ENCODE peak calls at places on chromosomes 16 and 17, in eight cellular contexts. E is A549, I is fibroblast of lung, Z is foreskin fibroblast, Q is neural crest cell, D is upper lobe of right lung, B is spleen, T is heart right ventricle. G is an unnamed sample.

GRCh38 chr16:86614699-86615098 is 36.4 kb downstream of the FOXL1 start:
- DNase-seq in E (no peak), I (no peak), Z (no peak), Q (no peak), D (no peak), B (no peak), T (no peak), G (no peak)

GRCh38 chr17:40600486-40601046 is 35.3 kb upstream of the CCR7 start:
- DNase-seq in E (no peak), I (no peak), Z (no peak), Q (no peak), D (no peak), B (no peak), T (no peak), G (no peak)

GRCh38 chr16:54277845-54278703 is 8.5 kb downstream of the IRX3 start:
- DNase-seq in E (no peak), I (no peak), Z (no peak), Q (peak; percentile 33), D (peak; percentile 82), B (no peak), T (no peak), G (peak; percentile 76)

GRCh38 chr17:34988644-34989043 is 8.3 kb downstream of the LIG3 start:
- DNase-seq in E (no peak), I (no peak), Z (no peak), Q (no peak), D (no peak), B (no peak), T (no peak), G (no peak)

GRCh38 chr16:52964290-52964689 is 88.4 kb downstream of the CHD9NB start:
- DNase-seq in E (no peak), I (no peak), Z (no peak), Q (no peak), D (no peak), B (no peak), T (no peak), G (no peak)

GRCh38 chr16:25966172-25967097 is 274.7 kb downstream of the HS3ST4 start:
- DNase-seq in E (no peak), I (no peak), Z (no peak), Q (no peak), D (no peak), B (no peak), T (no peak), G (no peak)

GRCh38 chr17:69410671-69411070 is 3.8 kb upstream of the MAP2K6 start:
- DNase-seq in E (no peak), I (no peak), Z (no peak), Q (no peak), D (no peak), B (no peak), T (no peak), G (no peak)

GRCh38 chr17:50785942-50786570 is 18.7 kb upstream of the ANKRD40CL start:
- DNase-seq in E (no peak), I (peak; percentile 88), Z (peak; percentile 64), Q (no peak), D (no peak), B (no peak), T (peak; percentile 30), G (no peak)

GRCh38 chr17:49696233-49696761 is 11.5 kb downstream of the SLC35B1 start:
- DNase-seq in E (no peak), I (no peak), Z (no peak), Q (no peak), D (no peak), B (peak; percentile 39), T (no peak), G (no peak)

GRCh38 chr17:49698005-49698404 is 9.8 kb downstream of the SLC35B1 start:
- DNase-seq in E (no peak), I (no peak), Z (no peak), Q (no peak), D (no peak), B (no peak), T (no peak), G (no peak)

GRCh38 chr17:49692751-49693150 is 14.9 kb upstream of the SPOP start:
- DNase-seq in E (no peak), I (no peak), Z (no peak), Q (no peak), D (no peak), B (no peak), T (no peak), G (no peak)

GRCh38 chr17:49695698-49696232 is 12.0 kb downstream of the SLC35B1 start:
- DNase-seq in E (no peak), I (no peak), Z (no peak), Q (no peak), D (no peak), B (no peak), T (no peak), G (no peak)

DNA sequence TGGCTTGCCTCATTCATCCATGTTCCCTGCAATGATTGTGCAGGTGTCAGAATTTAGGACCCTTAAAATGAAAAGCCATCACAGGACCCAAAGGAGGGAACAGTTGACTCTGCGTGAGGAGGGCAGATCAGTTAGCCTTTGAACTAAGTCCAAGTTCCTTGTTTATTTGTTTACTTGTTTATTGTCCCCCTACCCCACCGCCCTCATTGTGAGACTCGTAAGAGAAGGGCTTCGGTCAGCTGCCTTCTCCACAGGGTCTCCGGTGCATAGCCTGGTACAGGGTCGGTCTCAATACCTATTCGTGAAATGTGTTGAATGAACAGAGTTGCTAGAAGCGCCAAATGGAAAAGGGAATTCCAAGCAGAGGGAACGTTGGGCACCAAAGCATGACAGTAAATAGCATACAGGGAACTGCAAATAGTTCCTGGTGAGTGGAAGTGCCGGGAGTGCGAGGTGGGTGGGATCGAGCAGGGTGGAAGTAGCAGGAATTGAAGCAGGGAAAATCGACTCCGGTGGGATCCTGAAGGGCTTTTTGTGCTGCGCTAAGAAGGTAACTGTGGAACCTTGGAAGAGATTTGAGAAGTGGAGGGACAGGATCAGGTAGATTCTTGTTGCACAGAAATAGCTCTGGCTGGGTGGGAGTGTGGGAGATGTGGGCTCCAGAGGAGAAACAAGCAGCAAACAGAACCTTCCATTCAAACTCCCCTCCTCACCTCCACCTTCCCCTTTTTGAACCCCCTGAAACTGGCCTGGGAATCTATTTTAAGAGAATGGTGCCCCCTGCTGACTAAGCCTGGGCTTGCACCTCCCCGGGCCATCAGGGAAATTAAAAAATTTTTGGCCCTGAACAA is 12.7 kb downstream of the SLC35B1 start:
- DNase-seq in E (peak; percentile 58), I (peak; percentile 29), Z (no peak), Q (peak; percentile 70), D (peak; percentile 73), B (peak; percentile 80), T (peak; percentile 54), G (no peak)
- TF ChIP-seq CTCF in E (peak; percentile 98), I (peak; percentile 90), Z (peak; percentile 96), Q (peak; percentile 95), D (peak; percentile 89), B (peak; percentile 91), T (peak; percentile 88), G (peak; percentile 90)

GRCh38 chr17:15882058-15882720 is 62.7 kb upstream of the ADORA2B start:
- DNase-seq in E (no peak), I (no peak), Z (no peak), Q (no peak), D (no peak), B (no peak), T (no peak), G (no peak)
- TF ChIP-seq CTCF in E (no peak), I (no peak), Z (no peak), Q (no peak), D (no peak), B (no peak), T (no peak), G (no peak)

GRCh38 chr17:57109393-57110151 is 24.5 kb downstream of the AKAP1 start:
- DNase-seq in E (no peak), I (no peak), Z (no peak), Q (no peak), D (no peak), B (no peak), T (peak; percentile 58), G (no peak)
- TF ChIP-seq CTCF in E (no peak), I (no peak), Z (no peak), Q (peak; percentile 37), D (peak; percentile 5), B (no peak), T (peak; percentile 10), G (peak; percentile 27)

GRCh38 chr17:44832821-44833220 is 2.7 kb upstream of the GJC1 start:
- DNase-seq in E (no peak), I (no peak), Z (no peak), Q (no peak), D (no peak), B (no peak), T (no peak), G (no peak)
- TF ChIP-seq CTCF in E (no peak), I (no peak), Z (peak; percentile 11), Q (peak; percentile 34), D (no peak), B (no peak), T (no peak), G (no peak)

GRCh38 chr16:73878616-73879015 is 418.0 kb upstream of the PSMD7 start:
- DNase-seq in E (peak; percentile 27), I (peak; percentile 90), Z (peak; percentile 39), Q (no peak), D (no peak), B (no peak), T (peak; percentile 29), G (no peak)
- TF ChIP-seq CTCF in E (peak; percentile 72), I (peak; percentile 73), Z (peak; percentile 55), Q (peak; percentile 74), D (peak; percentile 50), B (peak; percentile 23), T (peak; percentile 26), G (peak; percentile 42)

GRCh38 chr17:74493381-74493833 is 27.0 kb downstream of the CD300A start:
- DNase-seq in E (peak; percentile 86), I (peak; percentile 57), Z (peak; percentile 24), Q (peak; percentile 78), D (peak; percentile 80), B (peak; percentile 87), T (peak; percentile 66), G (peak; percentile 70)
- TF ChIP-seq CTCF in E (peak; percentile 90), I (peak; percentile 81), Z (peak; percentile 76), Q (peak; percentile 86), D (peak; percentile 91), B (peak; percentile 93), T (peak; percentile 68), G (peak; percentile 85)

DNA sequence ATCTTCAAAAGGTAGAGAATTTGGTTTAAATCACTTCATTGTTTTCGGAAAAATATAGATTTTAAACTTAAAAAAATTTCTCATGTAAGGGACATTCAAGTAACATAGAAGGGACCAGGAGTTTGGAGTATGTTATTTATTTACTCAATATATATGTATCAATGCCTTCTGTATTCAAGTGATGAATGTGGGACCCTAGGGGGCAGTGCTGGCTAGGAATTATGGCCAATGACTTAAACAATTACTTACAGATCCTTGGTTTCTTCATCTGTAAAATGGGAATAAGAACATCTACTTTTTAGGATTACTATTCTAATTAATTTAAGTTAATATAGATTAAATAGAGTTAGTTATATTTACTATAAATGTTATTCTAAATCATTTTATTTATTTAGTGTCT is 886.3 kb upstream of the RBFOX1 start:
- DNase-seq in E (no peak), I (no peak), Z (no peak), Q (no peak), D (no peak), B (no peak), T (no peak), G (no peak)
- TF ChIP-seq CTCF in E (no peak), I (no peak), Z (no peak), Q (peak; percentile 21), D (no peak), B (no peak), T (no peak), G (no peak)

GRCh38 chr17:8726477-8726876 is 18.2 kb downstream of the CCDC42 start:
- DNase-seq in E (no peak), I (no peak), Z (no peak), Q (no peak), D (no peak), B (no peak), T (no peak), G (no peak)
- TF ChIP-seq CTCF in E (no peak), I (no peak), Z (no peak), Q (no peak), D (no peak), B (no peak), T (no peak), G (no peak)

G was measured in suprapubic skin.